ENCODE peak calls at places on chromosomes 4 and X, in six cellular contexts. V is activated CD8-positive, alpha-beta memory T cell treated with anti-CD3 and anti-CD28 coated beads for 4 hours; T is IMR-90; P is astrocyte; O is mesothelial cell of epicardium; M is HEK293T. L is an unnamed sample.

GRCh38 chrX:41116948-41117347 is 31.7 kb downstream of the USP9X start:
- DNase-seq in P (no peak), V (no peak), T (no peak), O (no peak), M (no peak), L (no peak)

GRCh38 chr4:112077743-112078142 is 67.5 kb upstream of the FAM241A start:
- DNase-seq in O (no peak), M (no peak), P (no peak), T (no peak), V (no peak), L (no peak)

GRCh38 chr4:92381640-92382039 is 77.9 kb downstream of the GRID2 start:
- DNase-seq in M (no peak), T (no peak), P (peak), O (no peak), V (no peak), L (no peak)

GRCh38 chr4:144701683-144702233 is 55.8 kb downstream of the HHIP start:
- DNase-seq in V (no peak), M (no peak), O (no peak), T (no peak), P (peak), L (no peak)

GRCh38 chrX:43974076-43974475 is 886 bp upstream of the NDP start:
- DNase-seq in P (no peak), O (no peak), T (no peak), M (no peak), V (no peak), L (no peak)

GRCh38 chr4:143302526-143302925 is 34.1 kb upstream of the GAB1 start:
- DNase-seq in O (no peak), T (peak), V (no peak), P (peak), M (no peak), L (no peak)

GRCh38 chr4:183342541-183343533 is 20.6 kb upstream of the CLDN24 start:
- DNase-seq in T (no peak), V (no peak), P (no peak), M (no peak), O (no peak), L (peak)

GRCh38 chr4:1756079-1756478 is 34.8 kb downstream of the TACC3 start:
- DNase-seq in V (no peak), P (no peak), T (no peak), O (no peak), M (no peak), L (no peak)

GRCh38 chr4:158496030-158496741 is 25.5 kb upstream of the RXFP1 start:
- DNase-seq in P (no peak), V (no peak), M (peak), T (no peak), O (no peak), L (no peak)

GRCh38 chrX:8748855-8749254 is 16.9 kb upstream of the ANOS1 start:
- DNase-seq in T (peak), V (no peak), P (no peak), M (peak), O (no peak), L (peak)

GRCh38 chr4:141524116-141524515 is 112.3 kb upstream of the IL15 start:
- DNase-seq in O (no peak), T (peak), P (peak), V (no peak), M (no peak), L (no peak)

GRCh38 chrX:3403748-3404147 is 57.3 kb upstream of the MXRA5 start:
- DNase-seq in M (no peak), O (no peak), V (no peak), T (no peak), P (peak), L (no peak)

GRCh38 chr4:8283161-8283560 is 13.6 kb downstream of the HTRA3 start:
- DNase-seq in M (no peak), O (no peak), V (no peak), T (no peak), P (no peak), L (no peak)

GRCh38 chr4:124111922-124112321 is 600.6 kb downstream of the ANKRD50 start:
- DNase-seq in M (peak), T (peak), O (no peak), V (no peak), P (peak), L (peak)

GRCh38 chrX:7132335-7133035 is 15.0 kb upstream of the STS start:
- DNase-seq in M (peak), V (no peak), P (peak), O (no peak), T (peak), L (no peak)

GRCh38 chrX:38882894-38883620 is 81.8 kb downstream of the MID1IP1 start:
- DNase-seq in M (no peak), V (no peak), P (peak), O (no peak), T (peak), L (no peak)